ENCODE peak calls at places on chromosomes 6 and 20, in seven cellular contexts. H is PC-9, L is choroid plexus epithelial cell, X is uterus, V is pancreas, A is nephron progenitor cell, K is progenitor cell of endocrine pancreas. P is an unnamed sample.

GRCh38 chr6:28655164-28655563 is 129.5 kb downstream of the GPX5 start:
- DNase-seq in L (no peak), K (no peak), A (no peak), H (no peak), X (no peak), V (no peak), P (no peak)

GRCh38 chr6:141261016-141261671 is 871.6 kb upstream of the GJE1 start:
- DNase-seq in L (no peak), H (no peak), A (no peak), X (no peak), K (no peak), V (no peak), P (no peak)

GRCh38 chr20:38186788-38187221 is 21.7 kb upstream of the TGM2 start:
- DNase-seq in V (no peak), X (no peak), A (no peak), K (no peak), L (no peak), H (peak; percentile 98), P (no peak)

GRCh38 chr20:62993856-62994494 is 12.8 kb downstream of the BHLHE23 start:
- DNase-seq in K (no peak), A (no peak), L (no peak), V (no peak), H (no peak), X (no peak), P (no peak)

GRCh38 chr20:22346716-22347115 is 237.7 kb downstream of the FOXA2 start:
- DNase-seq in X (no peak), H (peak; percentile 54), V (no peak), K (no peak), L (no peak), A (no peak), P (no peak)

GRCh38 chr6:158607411-158608170 is 37.0 kb downstream of the DYNLT1 start:
- DNase-seq in A (no peak), H (no peak), V (no peak), L (peak; percentile 15), K (no peak), X (no peak), P (no peak)

GRCh38 chr6:121686611-121687023 is 251.2 kb downstream of the GJA1 start:
- DNase-seq in X (no peak), K (peak; percentile 14), L (no peak), H (no peak), A (no peak), V (peak; percentile 53), P (no peak)

GRCh38 chr6:74925683-74926082 is 280.2 kb downstream of the COL12A1 start:
- DNase-seq in L (no peak), X (no peak), V (no peak), H (no peak), A (no peak), K (no peak), P (no peak)

GRCh38 chr6:164563866-164564265 is 745.5 kb downstream of the C6orf118 start:
- DNase-seq in H (no peak), X (no peak), V (no peak), K (no peak), A (no peak), L (no peak), P (no peak)

GRCh38 chr6:168104636-168105035 is 25.6 kb upstream of the FRMD1 start:
- DNase-seq in A (no peak), L (no peak), H (no peak), K (no peak), V (peak; percentile 10), X (no peak), P (no peak)

GRCh38 chr6:40755046-40755681 is 168.0 kb upstream of the LRFN2 start:
- DNase-seq in H (no peak), X (peak; percentile 45), A (peak; percentile 8), K (no peak), L (peak; percentile 34), V (no peak), P (no peak)

GRCh38 chr6:148497256-148497655 is 154.6 kb downstream of the SASH1 start:
- DNase-seq in A (no peak), L (peak; percentile 42), K (no peak), H (no peak), V (no peak), X (peak; percentile 41), P (no peak)

GRCh38 chr20:57934007-57934805 is 224.4 kb upstream of the PMEPA1 start:
- DNase-seq in H (no peak), L (no peak), K (no peak), V (no peak), A (no peak), X (no peak), P (no peak)
- TF ChIP-seq CTCF in H (no peak), L (no peak), K (no peak), V (no peak), A (no peak), X (no peak), P (no peak)

GRCh38 chr6:13711384-13711725 is 280 bp downstream of the RANBP9 start:
- DNase-seq in L (no peak), A (no peak), X (no peak), V (no peak), H (no peak), K (no peak), P (peak; percentile 27)
- TF ChIP-seq CTCF in L (peak; percentile 15), A (no peak), X (no peak), V (no peak), H (no peak), K (peak; percentile 33), P (no peak)

GRCh38 chr6:44442833-44443444 is 55.4 kb downstream of the CDC5L start:
- DNase-seq in A (no peak), L (no peak), X (no peak), V (no peak), K (no peak), H (no peak), P (no peak)

GRCh38 chr6:44446626-44447297 is 59.3 kb downstream of the CDC5L start:
- DNase-seq in H (peak; percentile 78), A (no peak), X (no peak), V (no peak), K (no peak), L (peak; percentile 85), P (no peak)

GRCh38 chr6:44441091-44441855 is 53.8 kb downstream of the CDC5L start:
- DNase-seq in X (no peak), K (no peak), A (no peak), V (no peak), L (no peak), H (peak; percentile 56), P (no peak)

GRCh38 chr6:44442235-44442634 is 54.7 kb downstream of the CDC5L start:
- DNase-seq in H (no peak), L (no peak), V (no peak), X (no peak), K (no peak), A (no peak), P (no peak)

DNA sequence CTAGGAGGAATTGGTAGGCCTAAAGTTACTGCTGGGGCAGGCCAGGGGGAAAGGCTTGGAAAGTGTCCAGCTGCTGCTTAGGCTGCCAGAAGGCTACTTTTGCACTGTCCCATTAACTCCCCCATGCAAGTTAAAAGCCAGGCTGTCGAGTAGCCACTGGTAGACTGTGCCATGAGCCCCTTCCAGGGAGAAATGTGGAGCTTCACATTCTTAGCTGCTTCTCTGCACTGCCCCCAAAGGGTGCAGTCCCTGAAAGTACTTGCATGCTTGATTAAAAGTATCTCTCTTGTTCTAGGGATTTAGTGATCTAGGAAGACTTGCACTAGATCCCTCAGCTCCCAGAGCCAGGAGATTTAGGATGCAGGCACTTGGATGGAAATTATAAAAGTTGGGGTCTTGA is 57.3 kb downstream of the CDC5L start:
- DNase-seq in K (no peak), A (no peak), V (no peak), X (no peak), H (no peak), L (no peak), P (no peak)
- TF ChIP-seq CTCF in K (no peak), A (no peak), V (no peak), X (no peak), H (no peak), L (no peak), P (no peak)

GRCh38 chr20:1982666-1983065 is 11.2 kb downstream of the PDYN start:
- DNase-seq in V (no peak), H (no peak), X (no peak), L (no peak), A (no peak), K (no peak), P (no peak)

GRCh38 chr20:1992359-1992758 is 1.5 kb downstream of the PDYN start:
- DNase-seq in H (no peak), A (no peak), V (no peak), X (no peak), L (no peak), K (no peak), P (no peak)

GRCh38 chr20:1983311-1983710 is 10.5 kb downstream of the PDYN start:
- DNase-seq in H (no peak), V (no peak), L (no peak), K (no peak), A (no peak), X (no peak), P (no peak)

GRCh38 chr20:1987826-1988225 is 6.0 kb downstream of the PDYN start:
- DNase-seq in L (peak; percentile 5), V (no peak), H (no peak), X (no peak), A (no peak), K (no peak), P (no peak)
- TF ChIP-seq CTCF in L (no peak), V (no peak), H (no peak), X (no peak), A (no peak), K (no peak), P (no peak)

GRCh38 chr20:10075606-10076005 is 40.8 kb downstream of the ANKEF1 start:
- DNase-seq in K (no peak), X (no peak), H (no peak), V (no peak), L (no peak), A (no peak), P (no peak)

GRCh38 chr20:10077886-10078285 is 43.1 kb downstream of the ANKEF1 start:
- DNase-seq in A (no peak), L (no peak), H (no peak), X (no peak), K (no peak), V (no peak), P (no peak)

GRCh38 chr20:10074513-10074912 is 39.7 kb downstream of the ANKEF1 start:
- DNase-seq in V (no peak), X (no peak), H (peak; percentile 92), L (peak; percentile 82), A (no peak), K (no peak), P (no peak)

GRCh38 chr20:10077081-10077471 is 42.3 kb downstream of the ANKEF1 start:
- DNase-seq in L (no peak), V (peak; percentile 55), X (no peak), K (no peak), A (peak; percentile 11), H (no peak), P (no peak)

GRCh38 chr20:10076126-10077080 is 41.6 kb downstream of the ANKEF1 start:
- DNase-seq in L (peak; percentile 35), K (no peak), V (no peak), H (peak; percentile 46), X (no peak), A (no peak), P (no peak)
- TF ChIP-seq CTCF in L (no peak), K (no peak), V (no peak), H (no peak), X (no peak), A (no peak), P (no peak)